ENCODE peak calls at places on chromosome 14, in six cellular contexts. Z is IMR-90, Y is mesendoderm, C is mesenchymal stem cell, I is H1, U is trophoblast cell. G is an unnamed sample.
A peak's percentile ranks its signal among the peaks of the same experiment; 100 is the strongest.

GRCh38 chr14:63905370-63905769 is 52.6 kb downstream of the SYNE2 start:
- DNase-seq in C (no peak), Z (no peak), U (no peak), I (no peak), Y (no peak), G (no peak)

GRCh38 chr14:89617471-89618291 is 200.6 kb upstream of the FOXN3 start:
- DNase-seq in Y (peak; percentile 79), Z (peak; percentile 77), I (no peak), C (peak; percentile 74), U (peak; percentile 67), G (peak; percentile 26)

GRCh38 chr14:56181666-56182065 is 63.5 kb downstream of the PELI2 start:
- DNase-seq in U (no peak), I (no peak), C (no peak), Z (peak; percentile 36), Y (no peak), G (no peak)

GRCh38 chr14:26199599-26200370 is 398.0 kb downstream of the NOVA1 start:
- DNase-seq in C (peak; percentile 76), Y (peak; percentile 4), U (no peak), Z (no peak), I (no peak), G (peak; percentile 6)

GRCh38 chr14:72779679-72780078 is 114.2 kb downstream of the DPF3 start:
- DNase-seq in C (no peak), Z (no peak), Y (no peak), U (no peak), I (no peak), G (no peak)

GRCh38 chr14:84375235-84375634 is 1154.7 kb upstream of the FLRT2 start:
- DNase-seq in Y (peak; percentile 5), U (no peak), I (no peak), C (peak; percentile 7), Z (peak; percentile 5), G (no peak)

GRCh38 chr14:52949711-52950409 is 990 bp downstream of the FERMT2 start:
- DNase-seq in C (peak; percentile 75), Z (peak; percentile 46), I (no peak), U (peak; percentile 89), Y (no peak), G (no peak)

GRCh38 chr14:78835052-78835451 is 664.9 kb downstream of the NRXN3 start:
- DNase-seq in I (no peak), U (no peak), C (no peak), Z (no peak), Y (no peak), G (no peak)

GRCh38 chr14:92755495-92755894 is 7.1 kb upstream of the LGMN start:
- DNase-seq in U (no peak), I (no peak), C (no peak), Z (peak; percentile 11), Y (no peak), G (no peak)

GRCh38 chr14:23182372-23183014 is 967 bp downstream of the SLC7A8 start:
- DNase-seq in I (peak; percentile 38), C (no peak), U (peak; percentile 54), Z (no peak), Y (peak; percentile 87), G (no peak)

GRCh38 chr14:31613188-31613587 is 52.0 kb downstream of the NUBPL start:
- DNase-seq in Y (no peak), C (no peak), U (no peak), I (no peak), Z (no peak), G (no peak)

GRCh38 chr14:91127411-91127810 is 13.5 kb downstream of the DGLUCY start:
- DNase-seq in C (no peak), U (peak; percentile 100), I (no peak), Y (no peak), Z (no peak), G (no peak)

GRCh38 chr14:50003213-50004021 is 110.5 kb downstream of the ARF6 start:
- DNase-seq in U (peak; percentile 83), I (no peak), Z (peak; percentile 35), C (peak; percentile 81), Y (peak; percentile 35), G (peak; percentile 29)

GRCh38 chr14:80419339-80419738 is 208.0 kb upstream of the DIO2 start:
- DNase-seq in I (no peak), Z (no peak), Y (no peak), U (no peak), C (no peak), G (no peak)

GRCh38 chr14:102568115-102568614 is 24.3 kb upstream of the RCOR1 start:
- DNase-seq in I (no peak), U (peak; percentile 94), C (no peak), Z (no peak), Y (peak; percentile 91), G (no peak)

GRCh38 chr14:49768301-49769121 is 558 bp downstream of the KLHDC2 start:
- DNase-seq in Z (peak; percentile 66), C (peak; percentile 72), I (peak; percentile 10), U (peak; percentile 71), Y (peak; percentile 81), G (peak; percentile 41)

GRCh38 chr14:49621114-49621881 is 699 bp downstream of the MGAT2 start:
- DNase-seq in Y (peak; percentile 87), C (no peak), Z (peak; percentile 28), I (no peak), U (peak; percentile 53), G (no peak)

GRCh38 chr14:69079747-69080146 is 73.2 kb downstream of the DCAF5 start:
- DNase-seq in U (no peak), C (peak; percentile 9), I (no peak), Z (no peak), Y (no peak), G (no peak)

GRCh38 chr14:76947838-76948184 is 80.7 kb downstream of the IRF2BPL start:
- DNase-seq in Z (no peak), C (no peak), Y (no peak), U (no peak), I (no peak), G (no peak)
- H3K4me3 ChIP-seq in Z (no peak overlapping the region), C (no peak overlapping the region), Y (no peak overlapping the region), U (no peak overlapping the region), I (no peak overlapping the region), G (no peak overlapping the region)

GRCh38 chr14:35331605-35332516 is 39.7 kb downstream of the PSMA6 start:
- DNase-seq in I (no peak), Z (peak; percentile 87), Y (peak; percentile 80), C (peak; percentile 70), U (peak; percentile 93), G (no peak)
- H3K18ac ChIP-seq in I (peak overlapping the region; percentile 60), Z (no peak overlapping the region), Y (peak overlapping the region; percentile 35), C (peak overlapping the region; percentile 38), U (peak overlapping the region; percentile 97), G (peak overlapping the region; percentile 19)

DNA sequence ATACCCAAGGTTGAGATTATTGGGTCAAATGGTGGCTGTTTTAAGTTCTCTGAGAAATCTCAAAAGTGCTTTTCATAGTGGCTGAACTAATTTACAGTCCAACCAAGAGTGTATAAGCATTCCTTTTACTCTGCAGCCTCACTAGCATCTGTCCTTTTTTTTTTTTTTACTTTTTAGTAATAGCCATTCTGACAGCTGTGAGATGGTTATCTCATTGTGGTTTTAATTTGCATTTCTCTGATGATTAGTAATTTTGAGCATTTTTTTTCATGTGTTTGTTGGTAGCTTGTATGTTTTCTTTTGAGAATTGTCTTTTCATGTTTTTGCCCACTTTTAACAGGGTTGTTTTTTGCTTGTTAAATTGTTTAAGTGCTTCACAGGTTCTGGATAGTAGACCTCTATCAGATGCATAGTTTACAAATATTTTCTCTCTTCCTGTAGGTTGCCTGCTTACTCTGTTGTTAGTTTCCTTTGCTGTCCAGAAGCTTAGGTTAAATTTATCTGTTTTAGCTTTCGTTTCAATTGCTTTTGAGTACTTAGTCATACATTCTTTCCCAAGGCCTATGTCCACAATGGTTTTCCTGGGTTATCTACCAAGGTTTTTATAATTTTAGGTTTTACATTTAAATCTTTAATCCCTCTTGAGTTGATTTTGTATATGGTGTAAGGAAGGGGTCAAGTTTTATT is 881.3 kb upstream of the SEL1L start:
- DNase-seq in Y (no peak), U (peak; percentile 13), C (peak; percentile 26), I (no peak), Z (no peak), G (no peak)
- H3K4me3 ChIP-seq in Y (no peak overlapping the region), U (no peak overlapping the region), C (no peak overlapping the region), I (no peak overlapping the region), Z (no peak overlapping the region), G (no peak overlapping the region)

DNA sequence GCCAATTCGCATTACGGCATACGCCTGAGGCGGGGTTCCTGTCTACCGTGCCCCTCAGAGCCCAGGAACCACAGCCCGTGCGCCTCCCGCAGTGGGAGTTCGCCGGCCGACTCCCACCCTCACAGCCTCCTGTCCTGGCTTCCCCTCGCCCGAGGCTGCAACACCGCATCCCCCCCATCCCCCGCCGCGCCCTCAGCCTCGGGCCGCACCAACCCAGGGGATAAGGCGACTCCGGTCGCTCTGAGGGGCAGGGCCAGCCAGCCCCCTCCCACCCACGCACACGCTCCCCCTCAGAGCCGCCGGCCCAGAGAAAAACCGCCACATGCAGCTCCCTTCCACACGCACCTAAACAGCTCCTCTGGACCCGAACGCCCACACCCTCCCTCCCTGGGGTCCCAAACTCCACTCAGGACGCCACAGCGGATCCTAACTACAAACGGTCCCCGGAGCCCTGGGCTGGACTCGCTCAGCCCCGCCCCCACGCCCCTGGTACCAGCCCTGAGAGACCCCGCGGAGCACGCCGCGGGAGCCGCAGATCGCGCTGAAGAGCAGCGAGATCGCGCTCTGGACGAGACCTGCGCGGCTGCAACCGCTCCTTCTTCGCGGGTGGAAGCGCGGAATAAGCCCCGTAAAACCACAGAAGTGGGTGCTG is at the start of gene C14orf39:
- DNase-seq in C (peak; percentile 22), I (no peak), Y (peak; percentile 81), Z (peak; percentile 65), U (no peak), G (peak; percentile 56)
- H3K18ac ChIP-seq in C (no peak within 1 kb of the TSS), I (peak within 1 kb of the TSS; percentile 95), Y (peak within 1 kb of the TSS; percentile 89), Z (peak within 1 kb of the TSS; percentile 75), U (no peak within 1 kb of the TSS), G (peak within 1 kb of the TSS; percentile 97)

GRCh38 chr14:77376771-77377501 is at the start of the genes SAMD15 and TMED8:
- DNase-seq in C (peak; percentile 87), Z (peak; percentile 80), U (peak; percentile 88), I (peak; percentile 29), Y (peak; percentile 92), G (peak; percentile 88)

GRCh38 chr14:77377502-77377844 is 294 bp downstream of the SAMD15 start:
- DNase-seq in U (no peak), C (no peak), I (no peak), Y (no peak), Z (no peak), G (no peak)

GRCh38 chr14:77375973-77376372 is 921 bp downstream of the TMED8 start:
- DNase-seq in C (no peak), U (no peak), Y (no peak), I (no peak), Z (no peak), G (no peak)

GRCh38 chr14:77376380-77376770 is 519 bp downstream of the TMED8 start:
- DNase-seq in U (no peak), Z (no peak), Y (peak; percentile 34), I (no peak), C (peak; percentile 19), G (peak; percentile 14)

GRCh38 chr14:77375164-77375950 is 1.5 kb downstream of the TMED8 start:
- DNase-seq in Z (no peak), I (no peak), C (no peak), U (no peak), Y (no peak), G (no peak)
- H3K4me3 ChIP-seq in Z (no peak overlapping the region), I (no peak overlapping the region), C (no peak overlapping the region), U (no peak overlapping the region), Y (no peak overlapping the region), G (no peak overlapping the region)

G was measured in neuronal stem cell.